ENCODE peak calls at places on chromosomes 6 and 20, in four cellular contexts. W is neuronal stem cell, P is fibroblast of lung, J is PC-3. B is an unnamed sample.
A peak's percentile ranks its signal among the peaks of the same experiment; 100 is the strongest.

GRCh38 chr20:63704749-63705117 is 3.0 kb downstream of the ARFRP1 start:
- DNase-seq in P (no peak), J (no peak), W (no peak), B (no peak)

GRCh38 chr20:24948939-24949679 is at the start of gene CST7:
- DNase-seq in J (peak; percentile 38), W (no peak), P (no peak), B (peak; percentile 4)

GRCh38 chr6:134123666-134124208 is 71.3 kb upstream of the SLC2A12 start:
- DNase-seq in J (peak; percentile 74), P (peak; percentile 92), W (peak; percentile 33), B (peak; percentile 57)

GRCh38 chr20:12287575-12287974 is 369.9 kb downstream of the BTBD3 start:
- DNase-seq in W (no peak), J (peak; percentile 96), P (no peak), B (no peak)

GRCh38 chr6:150142657-150143501 is at the start of gene PPP1R14C:
- DNase-seq in P (no peak), J (peak; percentile 44), W (peak; percentile 58), B (no peak)

GRCh38 chr20:13400453-13400852 is 179.4 kb downstream of the ISM1 start:
- DNase-seq in P (no peak), W (no peak), J (no peak), B (no peak)

GRCh38 chr6:145155873-145156782 is 579.2 kb downstream of the EPM2A start:
- DNase-seq in P (no peak), W (no peak), J (peak; percentile 62), B (no peak)

GRCh38 chr6:12245763-12246720 is 44.1 kb upstream of the EDN1 start:
- DNase-seq in W (no peak), P (no peak), J (peak; percentile 69), B (no peak)

GRCh38 chr6:55668625-55669024 is 89.6 kb upstream of the HMGCLL1 start:
- DNase-seq in P (peak; percentile 55), W (no peak), J (no peak), B (no peak)

GRCh38 chr6:140485740-140486467 is 1111.5 kb upstream of the CITED2 start:
- DNase-seq in J (peak; percentile 86), P (peak; percentile 79), W (no peak), B (no peak)

GRCh38 chr20:2210646-2211556 is 84.9 kb upstream of the TGM3 start:
- DNase-seq in P (peak; percentile 30), W (no peak), J (peak; percentile 34), B (no peak)

GRCh38 chr20:25525295-25525694 is 60.0 kb downstream of the NINL start:
- DNase-seq in W (no peak), J (no peak), P (no peak), B (no peak)

GRCh38 chr6:10746915-10747250 is 722 bp upstream of the TMEM14B start:
- DNase-seq in W (no peak), J (no peak), P (no peak), B (no peak)

GRCh38 chr6:136792066-136792944 is at the start of gene MAP3K5:
- DNase-seq in J (peak; percentile 81), P (peak; percentile 88), W (peak; percentile 50), B (peak; percentile 94)

DNA sequence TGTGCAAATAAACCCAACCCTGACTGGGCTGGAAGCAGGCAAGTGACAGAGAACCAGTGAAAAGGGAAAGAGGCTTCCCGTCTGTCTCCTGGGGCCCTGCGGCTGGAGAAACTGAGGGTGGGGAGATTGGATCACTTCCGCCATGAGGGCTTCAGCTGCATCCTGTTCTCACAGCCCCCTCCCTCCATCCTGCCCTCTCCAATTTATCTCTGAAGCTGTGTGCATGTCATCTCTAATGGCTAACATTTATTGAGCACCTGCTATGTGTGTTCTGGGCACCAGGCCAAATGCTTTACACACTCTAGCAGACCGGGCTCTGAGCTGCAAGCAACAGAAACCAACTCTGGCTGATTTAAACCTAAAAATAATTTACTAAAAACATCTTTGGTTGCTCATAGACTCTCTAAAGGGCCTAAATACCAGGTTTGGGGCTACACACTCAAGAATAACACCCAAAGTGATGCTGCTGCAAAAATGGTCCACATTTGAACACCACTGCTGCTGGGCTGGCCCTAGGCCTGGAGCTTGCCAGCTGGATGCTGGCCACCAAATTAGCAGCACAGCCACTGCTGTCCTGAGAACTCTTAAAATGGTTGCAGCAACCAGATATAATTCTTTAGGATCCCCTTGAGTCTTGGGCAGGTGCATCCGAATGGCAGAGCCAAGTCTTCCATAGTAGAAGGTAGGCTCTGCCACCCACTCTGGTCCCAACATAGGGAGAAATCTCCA is 123.6 kb upstream of the LRFN2 start:
- DNase-seq in P (no peak), J (no peak), W (no peak), B (peak; percentile 60)
- H3K4me1 ChIP-seq in P (no peaks in the 10 kb centered on the region), J (peaks cover 16% of the 10 kb centered on the region), W (peaks cover 9% of the 10 kb centered on the region), B (peaks cover 28% of the 10 kb centered on the region)

GRCh38 chr6:1698527-1698926 is 88.8 kb downstream of the FOXC1 start:
- DNase-seq in W (no peak), P (no peak), J (no peak), B (no peak)
- H2AFZ ChIP-seq in W (no peak overlapping the region), P (no peak overlapping the region), J (no peak overlapping the region), B (no peak overlapping the region)

GRCh38 chr6:110440026-110440425 is 24.7 kb upstream of the DDO start:
- DNase-seq in J (no peak), P (no peak), W (no peak), B (no peak)
- H3K36me3 ChIP-seq in J (no peaks in the 10 kb centered on the region), P (no peaks in the 10 kb centered on the region), W (no peaks in the 10 kb centered on the region), B (no peaks in the 10 kb centered on the region)

GRCh38 chr20:3804781-3805180 is 8.7 kb downstream of the CDC25B start:
- DNase-seq in W (no peak), J (no peak), P (no peak), B (no peak)

GRCh38 chr20:3808544-3808943 is 11.8 kb upstream of the AP5S1 start:
- DNase-seq in W (no peak), J (no peak), P (no peak), B (no peak)

GRCh38 chr20:3811421-3812258 is 8.7 kb upstream of the AP5S1 start:
- DNase-seq in P (peak; percentile 99), J (peak; percentile 99), W (no peak), B (no peak)

GRCh38 chr20:3805594-3806264 is 9.6 kb downstream of the CDC25B start:
- DNase-seq in J (peak; percentile 57), W (no peak), P (peak; percentile 72), B (no peak)

DNA sequence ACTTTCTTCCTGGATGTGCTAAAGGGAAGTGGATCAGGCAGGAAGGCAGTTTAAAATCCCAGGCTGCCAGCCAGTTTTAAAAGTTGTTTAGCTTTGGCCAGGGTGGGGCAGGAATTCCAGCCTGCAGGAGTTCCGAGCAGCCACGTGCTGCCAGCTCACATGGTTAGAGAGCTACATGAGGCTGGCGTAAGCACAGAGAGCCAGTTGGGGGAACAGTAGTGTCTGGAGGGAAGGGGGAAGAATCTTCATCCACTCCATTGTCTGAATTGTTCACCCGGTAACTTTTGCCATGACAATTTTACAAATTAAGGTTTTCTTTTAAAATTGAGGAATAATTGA is 12.0 kb downstream of the CDC25B start:
- DNase-seq in P (peak; percentile 98), W (no peak), J (peak; percentile 98), B (no peak)
- H3K4me1 ChIP-seq in P (peaks cover 50% of the 10 kb centered on the region), W (peaks cover 6% of the 10 kb centered on the region), J (peaks cover 70% of the 10 kb centered on the region), B (peaks cover 8% of the 10 kb centered on the region)

GRCh38 chr6:166657531-166657930 is 30.5 kb upstream of the RPS6KA2 start:
- DNase-seq in J (no peak), P (no peak), W (no peak), B (no peak)
- H2AFZ ChIP-seq in J (no peak overlapping the region), P (no peak overlapping the region), W (no peak overlapping the region), B (no peak overlapping the region)

DNA sequence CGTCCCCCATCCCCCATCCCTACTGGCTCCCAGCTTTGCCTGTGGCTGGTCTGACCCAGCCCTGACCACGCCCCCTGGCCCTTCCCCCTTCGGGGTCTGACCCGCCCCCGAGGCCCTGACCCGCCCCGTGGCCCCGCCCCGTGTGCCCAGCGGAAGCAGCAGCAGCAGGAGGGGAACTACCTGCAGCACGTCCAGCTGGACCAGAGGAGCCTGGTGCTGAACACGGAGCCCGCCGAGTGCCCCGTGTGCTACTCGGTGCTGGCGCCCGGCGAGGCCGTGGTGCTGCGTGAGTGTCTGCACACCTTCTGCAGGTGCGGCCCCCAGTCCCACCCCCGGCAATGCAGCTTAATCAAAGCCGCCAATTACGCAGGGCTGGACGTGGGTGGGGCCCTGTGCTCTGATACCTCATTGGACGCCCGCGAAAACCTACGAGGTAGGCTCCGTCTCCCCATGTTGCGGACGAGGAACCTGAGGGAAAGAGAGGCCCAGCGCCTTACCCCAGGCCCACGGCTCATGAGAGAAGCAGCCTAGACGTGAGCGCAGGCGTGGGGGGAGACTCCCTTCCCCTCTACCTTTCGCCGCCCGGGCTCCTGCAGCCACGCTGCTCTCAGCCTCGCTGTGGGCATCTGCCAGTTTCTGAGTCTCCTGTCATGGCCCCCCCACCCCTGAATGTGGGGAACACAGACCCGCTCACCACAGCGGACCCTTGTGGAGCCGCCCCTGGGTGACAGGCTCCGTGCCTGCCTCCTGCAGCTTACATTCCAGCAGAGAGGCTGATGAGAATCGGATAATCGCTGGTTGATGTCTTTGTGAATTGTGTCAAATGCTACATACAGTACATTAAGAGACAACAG is 12.8 kb downstream of the RBCK1 start:
- DNase-seq in P (no peak), J (no peak), W (no peak), B (peak; percentile 66)
- H3K36me3 ChIP-seq in P (peaks cover 14% of the 10 kb centered on the region), J (peaks cover 18% of the 10 kb centered on the region), W (peaks cover 37% of the 10 kb centered on the region), B (peaks cover 75% of the 10 kb centered on the region)